ENCODE peak calls at places on chromosomes 2 and 18, in nine cellular contexts. A is mucosa of descending colon, S is A549, H is left ventricle myocardium inferior, Y is astrocyte, X is AG04449, W is psoas muscle, M is hepatocyte, J is fibroblast of mammary gland. L is an unnamed sample.

GRCh38 chr2:27182346-27182745 is 29.5 kb upstream of the ATRAID start:
- DNase-seq in A (no peak), X (peak), Y (peak), M (no peak), S (no peak), H (no peak), J (peak), W (no peak), L (peak)

GRCh38 chr18:75548353-75548752 is 120.8 kb upstream of the SMIM21 start:
- DNase-seq in H (no peak), M (peak), J (no peak), Y (peak), W (no peak), A (no peak), S (no peak), X (no peak), L (no peak)

GRCh38 chr18:489244-490023 is 11.1 kb downstream of the COLEC12 start:
- DNase-seq in H (no peak), S (no peak), M (no peak), W (no peak), Y (peak), J (peak), X (no peak), A (no peak), L (no peak)

GRCh38 chr2:202508686-202509085 is 126.1 kb upstream of the FAM117B start:
- DNase-seq in J (no peak), X (no peak), H (no peak), Y (peak), M (no peak), S (no peak), W (no peak), A (no peak), L (no peak)

GRCh38 chr2:233643128-233643527 is 6.9 kb downstream of the UGT1A10 start:
- DNase-seq in A (no peak), M (peak), J (peak), H (no peak), Y (no peak), X (no peak), W (no peak), S (no peak), L (no peak)

GRCh38 chr2:3726511-3726910 is 23.1 kb downstream of the DCDC2C start:
- DNase-seq in Y (no peak), M (no peak), S (no peak), W (no peak), X (no peak), A (no peak), H (no peak), J (no peak), L (no peak)

GRCh38 chr2:212595036-212595654 is 56.5 kb upstream of the ERBB4 start:
- DNase-seq in H (no peak), J (peak), X (no peak), W (no peak), Y (peak), S (peak), M (no peak), A (no peak), L (no peak)

GRCh38 chr18:56066524-56067215 is 478.7 kb upstream of the TCF4 start:
- DNase-seq in W (no peak), Y (no peak), X (no peak), M (no peak), A (no peak), S (no peak), J (no peak), H (no peak), L (no peak)

GRCh38 chr2:24016376-24016761 is 6.5 kb downstream of the MFSD2B start:
- DNase-seq in X (no peak), J (no peak), H (no peak), A (no peak), M (no peak), S (no peak), W (no peak), Y (no peak), L (no peak)

GRCh38 chr2:71538241-71538640 is 84.9 kb downstream of the DYSF start:
- DNase-seq in A (no peak), Y (no peak), S (no peak), M (no peak), W (no peak), X (no peak), J (no peak), H (no peak), L (peak)

GRCh38 chr18:70292628-70293027 is 3.8 kb downstream of the SOCS6 start:
- DNase-seq in W (no peak), S (no peak), A (no peak), M (no peak), J (no peak), H (no peak), X (no peak), Y (no peak), L (no peak)

GRCh38 chr18:70291295-70291574 is 2.4 kb downstream of the SOCS6 start:
- DNase-seq in A (no peak), Y (no peak), J (no peak), W (no peak), H (no peak), M (no peak), X (no peak), S (no peak), L (no peak)

GRCh38 chr18:70289351-70290330 is 796 bp downstream of the SOCS6 start:
- DNase-seq in X (no peak), M (peak), S (no peak), A (peak), W (peak), J (no peak), Y (no peak), H (peak), L (no peak)

GRCh38 chr18:70288851-70289328 is at the start of gene SOCS6:
- DNase-seq in M (peak), A (peak), J (peak), H (peak), W (peak), Y (peak), X (no peak), S (no peak), L (no peak)

DNA sequence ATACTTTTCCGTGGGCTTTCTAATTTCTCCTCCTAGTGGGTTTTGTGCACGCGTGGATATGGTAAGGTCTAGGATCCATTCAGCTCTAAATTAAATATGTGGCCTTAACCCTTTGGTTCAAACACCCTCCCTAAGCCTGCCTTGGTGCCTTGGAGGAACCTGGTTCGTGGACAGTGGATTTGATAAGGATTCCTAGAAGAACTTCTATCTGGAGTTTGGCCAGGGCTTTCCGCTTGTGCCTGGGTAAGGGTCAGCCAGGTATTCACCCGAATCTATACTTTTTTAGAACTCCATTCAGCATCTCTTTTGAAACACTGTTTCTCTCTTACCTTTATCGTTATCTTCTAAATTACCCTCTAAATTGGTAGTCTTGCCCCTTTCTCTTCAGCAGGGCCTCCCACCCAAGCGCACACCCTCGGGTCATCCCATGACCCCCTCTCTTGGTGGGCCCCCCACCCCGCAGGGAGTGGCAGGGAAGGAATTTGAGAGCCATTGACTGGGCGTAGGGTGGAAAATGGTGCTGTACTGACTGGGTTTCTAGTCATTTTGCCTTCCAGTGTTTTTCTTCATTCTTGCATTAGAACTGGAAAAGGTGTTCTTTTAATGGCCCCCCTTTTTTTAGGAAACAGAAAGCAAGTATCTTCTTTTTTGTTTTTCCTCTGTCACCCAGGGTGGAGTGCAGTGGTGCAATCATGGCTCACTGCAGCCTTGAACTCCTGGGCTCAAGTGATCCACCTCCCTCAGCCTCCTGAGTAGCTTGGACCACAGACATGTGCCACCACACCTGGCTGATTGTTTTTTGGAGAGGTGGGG is 1.8 kb downstream of the SOCS6 start:
- DNase-seq in S (no peak), X (no peak), Y (no peak), A (no peak), J (no peak), M (no peak), H (no peak), W (no peak), L (no peak)
- H3K4me3 ChIP-seq in S (peak), X (peak), Y (peak), A (no peak), J (peak), M (peak), H (peak), W (peak), L (no peak)

GRCh38 chr2:170848587-170848986 is 31.9 kb downstream of the GAD1 start:
- DNase-seq in S (no peak), M (no peak), J (peak), X (peak), Y (peak), H (no peak), W (no peak), A (no peak), L (no peak)

GRCh38 chr2:170846318-170846717 is 29.6 kb downstream of the GAD1 start:
- DNase-seq in W (no peak), J (no peak), S (no peak), M (peak), X (no peak), H (no peak), A (no peak), Y (no peak), L (no peak)

GRCh38 chr2:170850251-170850650 is 33.6 kb downstream of the GAD1 start:
- DNase-seq in S (no peak), J (no peak), H (no peak), W (no peak), Y (no peak), A (no peak), X (no peak), M (no peak), L (no peak)

GRCh38 chr2:170845343-170845742 is 28.7 kb downstream of the GAD1 start:
- DNase-seq in Y (no peak), W (no peak), X (no peak), H (no peak), S (no peak), M (no peak), J (no peak), A (no peak), L (no peak)

DNA sequence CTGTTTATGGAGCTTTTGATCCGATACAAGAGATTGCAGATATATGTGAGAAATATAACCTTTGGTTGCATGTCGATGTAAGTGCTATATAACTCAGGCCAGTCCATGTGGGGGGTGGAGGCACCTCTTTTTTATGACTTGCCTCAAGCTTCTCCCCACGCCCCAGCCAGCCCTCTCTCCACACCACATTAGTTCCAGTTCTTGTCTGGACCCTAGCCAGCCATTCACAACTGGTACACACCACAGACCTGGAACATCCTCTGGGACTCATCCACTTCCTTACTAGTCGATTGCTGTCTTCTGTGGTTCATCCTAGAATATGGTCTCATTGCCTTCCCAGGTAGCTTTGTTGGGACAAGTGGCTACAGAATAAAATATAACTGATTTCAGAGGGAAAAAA is 31.0 kb downstream of the GAD1 start:
- DNase-seq in W (no peak), H (no peak), A (no peak), S (no peak), X (no peak), Y (no peak), M (no peak), J (peak), L (no peak)
- H3K4me3 ChIP-seq in W (no peak), H (no peak), A (no peak), S (no peak), X (no peak), Y (no peak), M (no peak), J (no peak), L (no peak)

GRCh38 chr2:12715258-12715865 is 1.4 kb upstream of the TRIB2 start:
- DNase-seq in W (no peak), J (no peak), S (no peak), Y (no peak), H (no peak), M (no peak), X (no peak), A (no peak), L (no peak)
- H3K4me3 ChIP-seq in W (peak), J (no peak), S (no peak), Y (peak), H (peak), M (no peak), X (peak), A (no peak), L (no peak)

DNA sequence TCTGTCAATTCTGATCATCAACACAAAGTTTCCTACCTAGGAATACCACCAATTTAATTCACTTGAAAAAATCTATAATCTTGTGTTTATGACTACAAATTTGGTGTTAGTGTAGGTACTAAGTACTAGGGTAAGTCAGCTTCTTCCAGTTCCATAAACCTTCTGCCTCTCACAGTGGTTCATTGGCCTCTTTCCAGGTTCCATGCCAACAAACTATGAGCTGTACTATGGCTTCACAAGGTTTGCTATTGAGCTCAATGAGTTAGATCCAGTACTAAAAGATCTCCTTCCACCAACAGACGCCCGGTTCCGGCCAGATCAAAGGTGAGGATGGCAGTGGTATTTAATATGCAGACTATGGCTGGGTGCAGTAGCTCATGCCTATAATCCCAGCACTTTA is 58.8 kb downstream of the PRKRA start:
- DNase-seq in J (peak), S (no peak), Y (peak), M (no peak), A (no peak), W (no peak), H (no peak), X (no peak), L (no peak)
- H3K4me3 ChIP-seq in J (no peak), S (no peak), Y (no peak), M (no peak), A (no peak), W (no peak), H (no peak), X (no peak), L (no peak)

DNA sequence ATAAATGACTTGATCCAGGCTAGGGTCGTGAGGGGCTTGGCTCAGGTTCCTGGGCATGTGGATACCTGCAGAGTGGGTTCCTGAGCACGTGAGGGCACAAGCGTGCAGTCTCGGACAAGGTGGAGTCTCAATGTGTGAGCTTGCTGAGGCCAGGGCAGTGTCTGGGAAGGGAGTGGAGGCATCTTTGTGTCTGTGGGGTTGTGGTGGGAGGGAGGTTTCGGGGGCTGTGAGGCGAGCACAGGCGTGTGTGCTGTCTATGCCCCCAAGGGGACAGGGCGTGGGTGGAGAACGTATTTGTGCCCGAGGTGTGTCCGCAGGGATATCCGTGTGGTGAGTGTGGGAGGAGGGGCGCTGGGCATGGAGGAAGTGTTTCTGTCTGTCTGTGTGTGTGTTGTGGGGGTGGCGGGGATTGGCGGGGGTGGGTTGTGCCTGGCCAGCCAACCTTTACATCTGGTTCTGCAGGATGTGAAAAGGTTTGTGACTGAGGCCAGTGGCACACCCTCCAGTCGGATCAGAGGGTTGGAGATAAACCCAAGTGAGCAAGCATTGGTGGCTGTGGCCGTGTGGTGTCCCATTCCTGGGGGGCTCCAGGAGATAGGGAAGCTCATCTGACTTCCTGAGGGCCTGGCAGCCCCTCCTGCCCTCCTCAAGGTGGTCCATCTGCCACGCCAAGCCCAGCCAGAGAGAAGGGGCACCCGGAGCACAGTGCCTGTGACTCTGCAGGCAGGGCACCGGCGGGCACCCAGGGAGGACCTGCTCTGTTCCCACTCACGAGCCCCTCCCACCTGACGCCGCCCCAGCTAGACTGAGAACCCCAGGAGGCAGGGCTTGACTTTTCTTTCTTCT is 57.1 kb downstream of the ZFP36L2 start:
- DNase-seq in H (no peak), W (no peak), X (no peak), A (peak), S (no peak), M (no peak), J (no peak), Y (no peak), L (no peak)
- H3K4me3 ChIP-seq in H (peak), W (no peak), X (no peak), A (no peak), S (peak), M (no peak), J (no peak), Y (peak), L (no peak)